ENCODE peak calls at places on chromosomes 1 and 21, in nine cellular contexts. I is tibial nerve; Y is fibroblast of gingiva; O is iPS-NIHi11; H is transverse colon; V is choroid plexus epithelial cell; S is activated CD4-positive, alpha-beta T cell treated with anti-CD3 and anti-CD28 coated beads, Interleukin-2, amount 50 U/mL, for 48 hours; Z is smooth muscle cell of the brain vasculature; P is T-cell. E is an unnamed sample.

GRCh38 chr1:175089319-175089718 is 21.7 kb downstream of the TNN start:
- DNase-seq in P (no peak), Z (no peak), O (no peak), V (no peak), I (no peak), H (no peak), S (no peak), Y (no peak), E (no peak)

GRCh38 chr1:84330125-84330984 is 28.8 kb downstream of the SAMD13 start:
- DNase-seq in P (no peak), H (no peak), I (no peak), S (no peak), Z (no peak), O (no peak), Y (no peak), V (peak), E (no peak)

GRCh38 chr1:109267743-109268300 is 15.1 kb downstream of the PSRC1 start:
- DNase-seq in I (no peak), V (no peak), P (no peak), O (no peak), H (no peak), S (no peak), Z (no peak), Y (no peak), E (no peak)

GRCh38 chr21:46112731-46113215 is 14.9 kb downstream of the COL6A2 start:
- DNase-seq in H (peak), Y (no peak), Z (no peak), S (no peak), P (peak), I (no peak), O (no peak), V (no peak), E (no peak)

GRCh38 chr1:179366093-179366800 is 476 bp downstream of the AXDND1 start:
- DNase-seq in S (no peak), V (peak), Z (peak), H (no peak), Y (peak), I (no peak), P (no peak), O (no peak), E (no peak)

GRCh38 chr1:115877511-115877910 is 36.6 kb upstream of the NHLH2 start:
- DNase-seq in Y (no peak), V (peak), I (no peak), H (no peak), P (no peak), S (no peak), O (peak), Z (no peak), E (no peak)

GRCh38 chr1:65330021-65330420 is 20.7 kb downstream of the DNAJC6 start:
- DNase-seq in I (no peak), H (no peak), O (no peak), P (no peak), Y (no peak), Z (no peak), S (no peak), V (no peak), E (no peak)

GRCh38 chr1:6330410-6330827 is 63.1 kb downstream of the ACOT7 start:
- DNase-seq in H (no peak), I (no peak), Y (peak), O (no peak), Z (no peak), P (no peak), V (no peak), S (no peak), E (no peak)

GRCh38 chr21:33302796-33303195 is 22.0 kb upstream of the IFNAR1 start:
- DNase-seq in O (peak), S (no peak), P (no peak), V (no peak), I (no peak), Y (no peak), Z (no peak), H (no peak), E (no peak)

GRCh38 chr1:66350001-66350547 is 183.9 kb upstream of the SGIP1 start:
- DNase-seq in S (peak), O (peak), Y (no peak), P (peak), V (no peak), Z (no peak), H (peak), I (peak), E (no peak)

GRCh38 chr1:41640756-41641482 is 156.4 kb upstream of the EDN2 start:
- DNase-seq in H (peak), P (no peak), V (no peak), Z (no peak), I (no peak), Y (no peak), S (no peak), O (no peak), E (no peak)

GRCh38 chr1:55706397-55706796 is 491.2 kb upstream of the USP24 start:
- DNase-seq in V (no peak), I (no peak), P (no peak), H (no peak), S (no peak), O (no peak), Z (no peak), Y (no peak), E (no peak)

GRCh38 chr1:60461889-60462595 is 388.5 kb upstream of the C1orf87 start:
- DNase-seq in P (no peak), H (no peak), S (no peak), Y (no peak), O (no peak), V (no peak), I (no peak), Z (no peak), E (no peak)

GRCh38 chr1:55214903-55215193 is 316 bp downstream of the USP24 start:
- DNase-seq in V (peak), O (peak), Y (peak), I (no peak), S (peak), H (peak), P (no peak), Z (no peak), E (no peak)

GRCh38 chr1:94670273-94670672 is 128.7 kb upstream of the F3 start:
- DNase-seq in I (no peak), S (no peak), H (no peak), O (no peak), P (no peak), V (no peak), Z (no peak), Y (no peak), E (no peak)

GRCh38 chr1:33710989-33711388 is 152.9 kb upstream of the HMGB4 start:
- DNase-seq in I (no peak), V (no peak), Z (no peak), Y (no peak), S (no peak), O (no peak), P (no peak), H (no peak), E (no peak)

GRCh38 chr1:192443616-192444015 is 126.8 kb downstream of the RGS21 start:
- DNase-seq in I (no peak), Y (no peak), P (no peak), H (no peak), S (no peak), O (no peak), V (peak), Z (no peak), E (no peak)

GRCh38 chr1:17014671-17015567 is 3.2 kb upstream of the ATP13A2 start:
- DNase-seq in H (no peak), Z (no peak), Y (no peak), P (no peak), V (no peak), S (no peak), O (no peak), I (no peak), E (no peak)

GRCh38 chr1:198929961-198930599 is 291.2 kb downstream of the PTPRC start:
- DNase-seq in V (peak), S (no peak), P (no peak), Y (peak), Z (no peak), O (no peak), I (no peak), H (no peak), E (no peak)

GRCh38 chr1:54051936-54052469 is 1.0 kb downstream of the TMEM59 start:
- DNase-seq in Z (no peak), O (no peak), S (no peak), P (no peak), Y (no peak), V (peak), H (peak), I (peak), E (no peak)

GRCh38 chr1:234408757-234409156 is 35.5 kb downstream of the COA6 start:
- DNase-seq in Z (no peak), S (peak), V (no peak), Y (no peak), P (peak), O (no peak), I (no peak), H (no peak), E (no peak)

GRCh38 chr1:39105841-39106765 is 80.0 kb downstream of the NDUFS5 start:
- DNase-seq in H (peak), Z (no peak), S (peak), O (peak), I (peak), V (peak), Y (peak), P (peak), E (no peak)

GRCh38 chr1:55632058-55632457 is 416.9 kb upstream of the USP24 start:
- DNase-seq in Z (no peak), I (no peak), P (no peak), O (no peak), Y (peak), S (no peak), V (peak), H (no peak), E (no peak)

GRCh38 chr1:165259236-165259635 is 97.3 kb downstream of the LMX1A start:
- DNase-seq in Y (no peak), V (no peak), I (no peak), P (no peak), S (no peak), Z (no peak), H (no peak), O (no peak), E (no peak)

GRCh38 chr21:31162827-31163226 is 124.6 kb upstream of the KRTAP19-8 start:
- DNase-seq in Y (peak), O (no peak), H (no peak), P (no peak), I (no peak), V (peak), S (no peak), Z (peak), E (no peak)

GRCh38 chr1:12407050-12407961 is 177.5 kb downstream of the VPS13D start:
- DNase-seq in Z (peak), I (peak), H (no peak), P (no peak), Y (peak), V (peak), O (no peak), S (no peak), E (peak)

GRCh38 chr1:43329995-43330751 is 7.4 kb upstream of the MPL start:
- DNase-seq in V (peak), P (no peak), Y (peak), H (no peak), I (no peak), Z (peak), S (peak), O (peak), E (peak)

GRCh38 chr21:39885119-39885848 is 18.0 kb downstream of the PCP4 start:
- DNase-seq in H (peak), Z (no peak), S (no peak), Y (no peak), O (no peak), V (no peak), I (no peak), P (no peak), E (no peak)

GRCh38 chr1:115969509-115969908 is 6.8 kb upstream of the SLC22A15 start:
- DNase-seq in H (no peak), P (no peak), O (peak), Z (no peak), S (no peak), Y (no peak), I (no peak), V (peak), E (no peak)

GRCh38 chr1:23470282-23471070 is 13.5 kb downstream of the ASAP3 start:
- DNase-seq in Y (peak), P (no peak), I (peak), O (no peak), H (no peak), Z (no peak), S (no peak), V (peak), E (no peak)

GRCh38 chr21:44509539-44509938 is 30.5 kb downstream of the KRTAP10-1 start:
- DNase-seq in S (no peak), P (no peak), O (no peak), H (peak), I (no peak), Y (no peak), V (no peak), Z (no peak), E (no peak)